ENCODE peak calls at places on chromosomes 3 and 15, in seven cellular contexts. One of them, this sample, is unnamed. For H3K27me3, the result is how much of the 10 kb centered on the place peaks cover.

GRCh38 chr3:180048840-180049239 is 12.1 kb upstream of the PEX5L start:
- DNase-seq in upper lobe of left lung: no peak
- DNase-seq in right lobe of liver: no peak
- DNase-seq in tibial nerve: no peak
- DNase-seq in IMR-90: peak
- DNase-seq in body of pancreas: peak
- DNase-seq in heart left ventricle: no peak
- DNase-seq in this sample: no peak

GRCh38 chr15:34347951-34348638 is 5.0 kb downstream of the NUTM1 start:
- DNase-seq in IMR-90: no peak
- DNase-seq in right lobe of liver: no peak
- DNase-seq in upper lobe of left lung: no peak
- DNase-seq in body of pancreas: no peak
- DNase-seq in tibial nerve: no peak
- DNase-seq in heart left ventricle: no peak
- DNase-seq in this sample: no peak

GRCh38 chr3:4340411-4341335 is 37.5 kb downstream of the SETMAR start:
- DNase-seq in tibial nerve: no peak
- DNase-seq in upper lobe of left lung: no peak
- DNase-seq in body of pancreas: no peak
- DNase-seq in IMR-90: no peak
- DNase-seq in right lobe of liver: no peak
- DNase-seq in heart left ventricle: no peak
- DNase-seq in this sample: no peak

GRCh38 chr3:1830851-1831250 is 267.8 kb upstream of the CNTN4 start:
- DNase-seq in upper lobe of left lung: no peak
- DNase-seq in heart left ventricle: no peak
- DNase-seq in right lobe of liver: no peak
- DNase-seq in body of pancreas: no peak
- DNase-seq in IMR-90: no peak
- DNase-seq in tibial nerve: no peak
- DNase-seq in this sample: no peak

GRCh38 chr3:131795382-131796085 is 239.3 kb downstream of the CPNE4 start:
- DNase-seq in upper lobe of left lung: no peak
- DNase-seq in tibial nerve: no peak
- DNase-seq in heart left ventricle: no peak
- DNase-seq in body of pancreas: peak
- DNase-seq in right lobe of liver: no peak
- DNase-seq in IMR-90: no peak
- DNase-seq in this sample: no peak

GRCh38 chr3:173659972-173660371 is 262.4 kb downstream of the NLGN1 start:
- DNase-seq in heart left ventricle: no peak
- DNase-seq in tibial nerve: no peak
- DNase-seq in IMR-90: no peak
- DNase-seq in upper lobe of left lung: no peak
- DNase-seq in right lobe of liver: no peak
- DNase-seq in body of pancreas: no peak
- DNase-seq in this sample: no peak

GRCh38 chr15:69996842-69997478 is 100.8 kb downstream of the TLE3 start:
- DNase-seq in IMR-90: no peak
- DNase-seq in right lobe of liver: peak
- DNase-seq in tibial nerve: no peak
- DNase-seq in body of pancreas: peak
- DNase-seq in heart left ventricle: no peak
- DNase-seq in upper lobe of left lung: peak
- DNase-seq in this sample: no peak

GRCh38 chr15:74381190-74381453 is 13.7 kb upstream of the CYP11A1 start:
- DNase-seq in heart left ventricle: no peak
- DNase-seq in right lobe of liver: no peak
- DNase-seq in upper lobe of left lung: no peak
- DNase-seq in tibial nerve: no peak
- DNase-seq in IMR-90: no peak
- DNase-seq in body of pancreas: no peak
- DNase-seq in this sample: no peak

GRCh38 chr3:52280046-52280445 is 1.6 kb upstream of the WDR82 start:
- DNase-seq in heart left ventricle: no peak
- DNase-seq in IMR-90: no peak
- DNase-seq in upper lobe of left lung: no peak
- DNase-seq in tibial nerve: no peak
- DNase-seq in body of pancreas: no peak
- DNase-seq in right lobe of liver: no peak
- DNase-seq in this sample: no peak

GRCh38 chr3:18469775-18470174 is 44.6 kb upstream of the SATB1 start:
- DNase-seq in heart left ventricle: no peak
- DNase-seq in upper lobe of left lung: no peak
- DNase-seq in IMR-90: no peak
- DNase-seq in body of pancreas: peak
- DNase-seq in right lobe of liver: no peak
- DNase-seq in tibial nerve: no peak
- DNase-seq in this sample: no peak

GRCh38 chr3:39383913-39384664 is 919 bp downstream of the SLC25A38 start:
- DNase-seq in upper lobe of left lung: peak
- DNase-seq in body of pancreas: peak
- DNase-seq in tibial nerve: peak
- DNase-seq in IMR-90: peak
- DNase-seq in heart left ventricle: peak
- DNase-seq in right lobe of liver: peak
- DNase-seq in this sample: peak

GRCh38 chr3:73759290-73759689 is 134.5 kb upstream of the PDZRN3 start:
- DNase-seq in IMR-90: no peak
- DNase-seq in upper lobe of left lung: no peak
- DNase-seq in body of pancreas: no peak
- DNase-seq in heart left ventricle: no peak
- DNase-seq in tibial nerve: no peak
- DNase-seq in right lobe of liver: no peak
- DNase-seq in this sample: no peak

GRCh38 chr15:70427120-70427519 is 329.4 kb upstream of the TLE3 start:
- DNase-seq in heart left ventricle: no peak
- DNase-seq in tibial nerve: no peak
- DNase-seq in right lobe of liver: no peak
- DNase-seq in IMR-90: no peak
- DNase-seq in body of pancreas: no peak
- DNase-seq in upper lobe of left lung: no peak
- DNase-seq in this sample: no peak

GRCh38 chr3:88879905-88880304 is 227.5 kb upstream of the EPHA3 start:
- DNase-seq in IMR-90: no peak
- DNase-seq in body of pancreas: no peak
- DNase-seq in right lobe of liver: no peak
- DNase-seq in tibial nerve: no peak
- DNase-seq in upper lobe of left lung: no peak
- DNase-seq in heart left ventricle: no peak
- DNase-seq in this sample: no peak

GRCh38 chr3:177835917-177836316 is 638.6 kb upstream of the TBL1XR1 start:
- DNase-seq in body of pancreas: peak
- DNase-seq in heart left ventricle: no peak
- DNase-seq in IMR-90: peak
- DNase-seq in tibial nerve: no peak
- DNase-seq in right lobe of liver: no peak
- DNase-seq in upper lobe of left lung: no peak
- DNase-seq in this sample: no peak

GRCh38 chr3:28989646-28990089 is 291.2 kb upstream of the RBMS3 start:
- DNase-seq in tibial nerve: no peak
- DNase-seq in heart left ventricle: no peak
- DNase-seq in body of pancreas: no peak
- DNase-seq in IMR-90: peak
- DNase-seq in right lobe of liver: no peak
- DNase-seq in upper lobe of left lung: no peak
- DNase-seq in this sample: no peak

DNA sequence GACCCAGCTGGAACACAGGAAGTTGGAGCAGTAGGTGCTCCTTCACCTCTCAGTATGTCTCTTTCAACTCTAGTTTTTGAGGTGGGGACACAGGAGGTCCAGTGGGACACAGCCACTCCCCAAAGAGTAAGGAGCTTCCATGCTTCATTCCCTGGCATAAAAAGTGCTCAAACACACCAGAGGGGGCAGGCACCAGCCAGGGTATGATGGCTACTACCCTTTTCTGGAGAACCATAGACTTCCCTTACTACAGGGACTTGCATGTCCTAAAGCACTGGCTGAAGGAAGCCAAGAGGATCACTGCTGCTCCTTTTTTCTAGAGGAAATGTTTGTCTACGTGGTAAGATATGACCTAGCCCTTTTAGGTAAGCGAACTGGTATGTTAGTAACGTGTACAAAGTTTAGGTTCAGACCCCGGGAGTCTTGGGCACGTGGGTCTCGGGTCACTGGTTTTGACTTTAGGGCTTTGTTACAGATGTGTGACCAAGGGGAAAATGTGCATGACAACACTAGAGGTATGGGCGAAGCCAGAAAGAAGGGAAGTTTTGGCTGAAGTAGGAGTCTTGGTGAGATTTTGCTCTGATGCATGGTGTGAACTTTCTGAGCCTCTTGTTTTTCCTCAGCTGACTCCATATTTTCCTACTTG is 11.9 kb downstream of the IL17RB start:
- DNase-seq in tibial nerve: no peak
- DNase-seq in IMR-90: no peak
- DNase-seq in upper lobe of left lung: no peak
- DNase-seq in body of pancreas: no peak
- DNase-seq in heart left ventricle: no peak
- DNase-seq in right lobe of liver: no peak
- DNase-seq in this sample: no peak
- TF ChIP-seq CTCF in tibial nerve: no peak
- TF ChIP-seq CTCF in IMR-90: no peak
- TF ChIP-seq CTCF in upper lobe of left lung: no peak
- TF ChIP-seq CTCF in body of pancreas: no peak
- TF ChIP-seq CTCF in heart left ventricle: no peak
- TF ChIP-seq CTCF in right lobe of liver: no peak
- TF ChIP-seq CTCF in this sample: no peak

GRCh38 chr15:84747423-84748273 is 744 bp upstream of the ZNF592 start:
- DNase-seq in heart left ventricle: peak
- DNase-seq in right lobe of liver: peak
- DNase-seq in IMR-90: peak
- DNase-seq in upper lobe of left lung: peak
- DNase-seq in body of pancreas: peak
- DNase-seq in tibial nerve: peak
- DNase-seq in this sample: peak
- TF ChIP-seq POLR2A in heart left ventricle: no peak
- TF ChIP-seq POLR2A in right lobe of liver: peak
- TF ChIP-seq POLR2A in IMR-90: no peak
- TF ChIP-seq POLR2A in upper lobe of left lung: no peak
- TF ChIP-seq POLR2A in body of pancreas: peak
- TF ChIP-seq POLR2A in tibial nerve: no peak
- TF ChIP-seq POLR2A in this sample: no peak

DNA sequence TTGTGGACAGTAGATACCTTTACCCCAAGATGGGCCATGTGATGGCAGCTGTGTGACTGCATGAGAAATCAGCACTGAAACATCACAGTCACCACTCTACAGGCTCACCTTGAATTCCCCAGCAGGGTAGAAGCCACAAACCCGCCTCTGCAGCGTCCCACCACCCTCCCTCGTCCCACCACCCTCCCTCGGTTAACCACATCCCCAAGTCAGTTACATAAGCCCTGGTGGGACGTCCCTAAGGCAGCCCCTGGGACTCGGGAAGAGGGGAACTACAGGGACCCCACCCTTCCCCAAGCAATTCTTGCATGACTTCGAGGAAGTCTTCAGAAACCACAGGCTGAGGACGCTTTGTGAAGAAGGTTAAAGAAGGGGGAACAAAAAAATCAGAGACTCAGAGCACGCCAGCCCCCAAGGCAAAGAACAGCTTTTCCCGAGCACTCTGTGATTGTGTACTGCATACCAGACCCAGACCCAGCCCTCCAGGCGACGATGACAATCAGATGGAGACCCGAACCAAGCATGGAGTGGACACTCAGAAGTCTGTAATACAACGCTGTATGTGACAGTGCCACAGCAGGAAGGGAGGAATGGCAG is 60.5 kb downstream of the SH3BP5 start:
- DNase-seq in IMR-90: no peak
- DNase-seq in upper lobe of left lung: no peak
- DNase-seq in body of pancreas: peak
- DNase-seq in tibial nerve: no peak
- DNase-seq in right lobe of liver: peak
- DNase-seq in heart left ventricle: peak
- DNase-seq in this sample: peak
- H3K27me3 ChIP-seq in IMR-90: under half
- H3K27me3 ChIP-seq in upper lobe of left lung: under half
- H3K27me3 ChIP-seq in body of pancreas: under half
- H3K27me3 ChIP-seq in tibial nerve: under half
- H3K27me3 ChIP-seq in right lobe of liver: under half
- H3K27me3 ChIP-seq in heart left ventricle: under half
- H3K27me3 ChIP-seq in this sample: under half

GRCh38 chr3:45333549-45333948 is 54.8 kb upstream of the LARS2 start:
- DNase-seq in upper lobe of left lung: no peak
- DNase-seq in right lobe of liver: no peak
- DNase-seq in heart left ventricle: no peak
- DNase-seq in IMR-90: peak
- DNase-seq in tibial nerve: no peak
- DNase-seq in body of pancreas: no peak
- DNase-seq in this sample: no peak
- TF ChIP-seq CTCF in upper lobe of left lung: no peak
- TF ChIP-seq CTCF in right lobe of liver: no peak
- TF ChIP-seq CTCF in heart left ventricle: no peak
- TF ChIP-seq CTCF in IMR-90: no peak
- TF ChIP-seq CTCF in tibial nerve: no peak
- TF ChIP-seq CTCF in body of pancreas: no peak
- TF ChIP-seq CTCF in this sample: no peak

GRCh38 chr15:72203507-72203837 is 5.9 kb upstream of the GRAMD2A start:
- DNase-seq in tibial nerve: no peak
- DNase-seq in body of pancreas: peak
- DNase-seq in right lobe of liver: no peak
- DNase-seq in IMR-90: peak
- DNase-seq in upper lobe of left lung: no peak
- DNase-seq in heart left ventricle: peak
- DNase-seq in this sample: peak
- TF ChIP-seq POLR2A in tibial nerve: no peak
- TF ChIP-seq POLR2A in body of pancreas: no peak
- TF ChIP-seq POLR2A in right lobe of liver: no peak
- TF ChIP-seq POLR2A in IMR-90: no peak
- TF ChIP-seq POLR2A in upper lobe of left lung: no peak
- TF ChIP-seq POLR2A in heart left ventricle: no peak
- TF ChIP-seq POLR2A in this sample: no peak

GRCh38 chr3:133895208-133896001 is at the start of gene RAB6B:
- DNase-seq in heart left ventricle: peak
- DNase-seq in right lobe of liver: no peak
- DNase-seq in IMR-90: peak
- DNase-seq in body of pancreas: peak
- DNase-seq in upper lobe of left lung: peak
- DNase-seq in tibial nerve: no peak
- DNase-seq in this sample: peak

GRCh38 chr3:133899309-133899708 is 3.6 kb upstream of the RAB6B start:
- DNase-seq in heart left ventricle: no peak
- DNase-seq in tibial nerve: no peak
- DNase-seq in upper lobe of left lung: no peak
- DNase-seq in body of pancreas: no peak
- DNase-seq in right lobe of liver: no peak
- DNase-seq in IMR-90: no peak
- DNase-seq in this sample: no peak

GRCh38 chr3:133896002-133896761 is 500 bp upstream of the RAB6B start:
- DNase-seq in upper lobe of left lung: peak
- DNase-seq in tibial nerve: no peak
- DNase-seq in IMR-90: no peak
- DNase-seq in body of pancreas: no peak
- DNase-seq in right lobe of liver: no peak
- DNase-seq in heart left ventricle: no peak
- DNase-seq in this sample: no peak

GRCh38 chr3:133894334-133895207 is 1.1 kb downstream of the RAB6B start:
- DNase-seq in body of pancreas: no peak
- DNase-seq in IMR-90: no peak
- DNase-seq in heart left ventricle: no peak
- DNase-seq in right lobe of liver: no peak
- DNase-seq in upper lobe of left lung: peak
- DNase-seq in tibial nerve: no peak
- DNase-seq in this sample: no peak

GRCh38 chr3:133897547-133897946 is 1.9 kb upstream of the RAB6B start:
- DNase-seq in right lobe of liver: no peak
- DNase-seq in tibial nerve: no peak
- DNase-seq in heart left ventricle: no peak
- DNase-seq in body of pancreas: no peak
- DNase-seq in IMR-90: no peak
- DNase-seq in upper lobe of left lung: no peak
- DNase-seq in this sample: no peak
- H3K27me3 ChIP-seq in right lobe of liver: under half
- H3K27me3 ChIP-seq in tibial nerve: under half
- H3K27me3 ChIP-seq in heart left ventricle: under half
- H3K27me3 ChIP-seq in body of pancreas: under half
- H3K27me3 ChIP-seq in IMR-90: under half
- H3K27me3 ChIP-seq in upper lobe of left lung: under half
- H3K27me3 ChIP-seq in this sample: under half

This sample was measured in adrenal gland.